ENCODE peak calls at places on chromosomes 12 and 14, in ten cellular contexts. D is ELR; I is glomerular endothelial cell; V is T-helper 1 cell; Q is NCI-H1092; F is WERI-Rb-1; G is NCI-H2081 treated with DMSO at 0.1 percent for 48 hours; L is stimulated activated CD4-positive, alpha-beta T cell treated with anti-CD3 and anti-CD28 coated beads, TNF-alpha, amount 100 ng/mL, for 4 hours; P is CD8-positive, alpha-beta T cell; R is mucosa of gallbladder. T is an unnamed sample.

GRCh38 chr14:105859717-105860614 is 333.6 kb downstream of the TMEM121 start:
- DNase-seq in Q (no peak), F (peak), P (peak), L (no peak), G (no peak), R (no peak), I (no peak), D (no peak), V (peak), T (no peak)

GRCh38 chr12:24562761-24563392 is 386.0 kb downstream of the BCAT1 start:
- DNase-seq in G (peak), F (peak), Q (no peak), P (no peak), L (no peak), D (peak), I (no peak), V (no peak), R (no peak), T (no peak)

GRCh38 chr12:65364021-65364420 is 85.5 kb downstream of the MSRB3 start:
- DNase-seq in R (no peak), G (no peak), Q (no peak), V (no peak), I (no peak), D (peak), P (no peak), L (no peak), F (no peak), T (no peak)

GRCh38 chr12:124566181-124567034 is 1.0 kb downstream of the NCOR2 start:
- DNase-seq in G (no peak), I (no peak), R (peak), P (peak), D (peak), Q (no peak), L (peak), V (peak), F (peak), T (peak)

GRCh38 chr12:96121271-96121711 is 72.9 kb upstream of the ELK3 start:
- DNase-seq in F (no peak), D (peak), P (no peak), R (no peak), I (no peak), Q (no peak), V (no peak), L (no peak), G (no peak), T (no peak)

GRCh38 chr14:104800600-104801283 is at the start of gene ZBTB42:
- DNase-seq in P (peak), R (peak), L (peak), I (no peak), F (no peak), G (no peak), Q (no peak), V (peak), D (peak), T (peak)

GRCh38 chr12:9718968-9719367 is 13.9 kb downstream of the CLECL1 start:
- DNase-seq in Q (no peak), G (no peak), I (no peak), D (no peak), R (no peak), P (no peak), L (no peak), V (no peak), F (no peak), T (no peak)

GRCh38 chr14:94373708-94374107 is 14.7 kb downstream of the SERPINA1 start:
- DNase-seq in G (no peak), P (no peak), I (no peak), F (no peak), D (peak), V (no peak), L (no peak), R (no peak), Q (no peak), T (no peak)

GRCh38 chr12:91685917-91686316 is 459.7 kb downstream of the BTG1 start:
- DNase-seq in Q (no peak), R (no peak), V (no peak), G (no peak), I (no peak), F (no peak), P (no peak), D (peak), L (no peak), T (no peak)

GRCh38 chr14:38623661-38624060 is 367.8 kb upstream of the CLEC14A start:
- DNase-seq in D (peak), G (no peak), Q (no peak), V (no peak), F (no peak), R (no peak), P (no peak), I (no peak), L (no peak), T (no peak)

GRCh38 chr14:64296561-64296960 is 2.4 kb upstream of the ESR2 start:
- DNase-seq in D (peak), I (peak), V (peak), L (no peak), Q (no peak), P (no peak), F (no peak), G (no peak), R (no peak), T (no peak)

GRCh38 chr14:36910578-36910977 is 248.9 kb downstream of the PAX9 start:
- DNase-seq in G (no peak), D (no peak), I (no peak), V (no peak), L (no peak), Q (no peak), F (no peak), P (no peak), R (no peak), T (no peak)

GRCh38 chr12:110536834-110537604 is 34.9 kb downstream of the RAD9B start:
- DNase-seq in V (no peak), G (no peak), F (no peak), I (no peak), L (no peak), Q (no peak), R (no peak), P (no peak), D (no peak), T (no peak)

GRCh38 chr14:35669782-35670181 is 135.8 kb downstream of the INSM2 start:
- DNase-seq in D (peak), R (no peak), Q (no peak), V (no peak), G (no peak), P (no peak), I (no peak), L (no peak), F (no peak), T (no peak)

GRCh38 chr12:127926004-127926403 is 341.0 kb upstream of the TMEM132C start:
- DNase-seq in G (no peak), R (no peak), F (peak), Q (peak), P (no peak), D (peak), L (no peak), I (no peak), V (no peak), T (no peak)

GRCh38 chr14:100305446-100306255 is 593 bp downstream of the SLC25A29 start:
- DNase-seq in G (no peak), L (no peak), V (no peak), F (peak), D (peak), P (peak), I (no peak), Q (no peak), R (no peak), T (peak)

T was measured in activated T-cell treated with anti-CD3 and anti-CD28 coated beads for 4 hours.